ENCODE peak calls at places on chromosome 10, in seven cellular contexts. L, W, V, B, I, E and R are unnamed samples.

GRCh38 chr10:6052247-6053221 is 9.6 kb downstream of the IL2RA start:
- DNase-seq in E (no peak), B (no peak), V (no peak), I (no peak), L (no peak), W (no peak), R (peak; percentile 94)

GRCh38 chr10:120607016-120607709 is 150.1 kb downstream of the PLPP4 start:
- DNase-seq in B (no peak), L (no peak), I (no peak), V (no peak), W (peak; percentile 78), E (no peak), R (no peak)

GRCh38 chr10:31320598-31321211 is 1.7 kb downstream of the ZEB1 start:
- DNase-seq in I (no peak), E (peak; percentile 66), W (no peak), L (peak; percentile 54), V (peak; percentile 69), B (peak; percentile 54), R (peak; percentile 57)

GRCh38 chr10:75019360-75019759 is 92.1 kb upstream of the SAMD8 start:
- DNase-seq in L (no peak), E (no peak), I (no peak), W (no peak), V (no peak), B (no peak), R (no peak)

GRCh38 chr10:118998183-118998582 is 31.3 kb upstream of the NANOS1 start:
- DNase-seq in I (no peak), V (no peak), L (no peak), W (no peak), E (no peak), B (no peak), R (no peak)

GRCh38 chr10:91521444-91521843 is 111.3 kb downstream of the HECTD2 start:
- DNase-seq in I (no peak), L (no peak), W (no peak), B (no peak), V (no peak), E (no peak), R (no peak)

GRCh38 chr10:7533657-7534479 is 123.0 kb upstream of the SFMBT2 start:
- DNase-seq in W (no peak), V (no peak), E (no peak), L (no peak), I (no peak), B (no peak), R (no peak)

GRCh38 chr10:119313645-119314044 is 106.3 kb downstream of the GRK5 start:
- DNase-seq in B (peak; percentile 76), W (no peak), E (no peak), V (no peak), L (peak; percentile 79), I (no peak), R (peak; percentile 76)

GRCh38 chr10:128897414-128897928 is 569.6 kb upstream of the MGMT start:
- DNase-seq in V (no peak), W (no peak), E (no peak), B (no peak), I (no peak), L (no peak), R (no peak)

DNA sequence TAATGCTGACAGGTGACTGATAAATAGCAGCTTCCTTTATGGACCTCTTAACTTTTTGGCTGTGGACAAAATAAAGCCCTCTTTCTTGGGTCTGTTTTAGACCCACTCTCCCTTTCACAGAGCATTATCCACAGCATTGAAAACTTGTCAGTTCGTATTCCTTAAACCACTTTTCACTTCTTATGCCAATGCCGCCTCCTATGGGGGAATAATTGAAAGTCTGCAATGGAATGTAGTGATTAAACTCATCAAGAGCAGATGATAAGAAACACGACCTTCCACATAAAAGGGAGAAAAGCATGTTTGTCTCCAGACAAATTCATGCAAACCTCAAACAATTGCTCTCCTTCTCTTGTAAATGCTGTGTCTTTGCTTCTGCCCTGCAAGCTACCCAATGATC is 153.4 kb downstream of the SORCS1 start:
- DNase-seq in W (no peak), I (no peak), B (no peak), V (no peak), E (no peak), L (no peak), R (no peak)
- TF ChIP-seq CTCF in W (no peak), I (no peak), B (no peak), V (no peak), E (no peak), L (no peak), R (no peak)

GRCh38 chr10:70441161-70441876 is at the start of gene NODAL:
- DNase-seq in E (peak; percentile 34), W (no peak), I (no peak), B (no peak), V (peak; percentile 51), L (no peak), R (peak; percentile 20)
- TF ChIP-seq CTCF in E (peak; percentile 18), W (no peak), I (no peak), B (no peak), V (no peak), L (no peak), R (peak; percentile 27)

GRCh38 chr10:132634241-132634946 is 96.8 kb downstream of the INPP5A start:
- DNase-seq in V (no peak), L (no peak), W (no peak), B (no peak), I (no peak), E (peak; percentile 6), R (peak; percentile 28)
- TF ChIP-seq CTCF in V (no peak), L (no peak), W (no peak), B (no peak), I (no peak), E (no peak), R (no peak)

DNA sequence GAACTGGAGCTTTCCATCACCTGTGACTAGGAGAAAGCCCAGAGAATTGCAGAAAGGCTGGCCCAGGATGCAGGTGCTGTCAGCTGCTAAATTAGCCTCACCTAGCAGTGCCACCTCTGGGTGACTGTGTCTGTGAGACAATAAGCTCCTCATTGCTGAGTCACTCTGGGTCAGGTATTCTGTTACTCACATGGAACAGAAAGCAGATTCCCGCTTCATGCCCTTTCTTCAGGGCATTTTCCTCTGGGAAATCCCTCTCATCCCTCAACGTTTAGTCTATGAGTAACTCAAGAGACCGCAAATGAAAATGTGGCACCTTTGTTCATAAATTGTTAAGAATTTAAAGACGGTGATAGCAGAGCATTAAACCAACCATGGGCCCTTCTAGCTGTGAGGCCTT is 184.0 kb downstream of the ADAM12 start:
- DNase-seq in L (no peak), E (no peak), V (no peak), B (no peak), I (no peak), W (peak; percentile 41), R (no peak)
- TF ChIP-seq CTCF in L (no peak), E (no peak), V (no peak), B (no peak), I (no peak), W (no peak), R (no peak)

DNA sequence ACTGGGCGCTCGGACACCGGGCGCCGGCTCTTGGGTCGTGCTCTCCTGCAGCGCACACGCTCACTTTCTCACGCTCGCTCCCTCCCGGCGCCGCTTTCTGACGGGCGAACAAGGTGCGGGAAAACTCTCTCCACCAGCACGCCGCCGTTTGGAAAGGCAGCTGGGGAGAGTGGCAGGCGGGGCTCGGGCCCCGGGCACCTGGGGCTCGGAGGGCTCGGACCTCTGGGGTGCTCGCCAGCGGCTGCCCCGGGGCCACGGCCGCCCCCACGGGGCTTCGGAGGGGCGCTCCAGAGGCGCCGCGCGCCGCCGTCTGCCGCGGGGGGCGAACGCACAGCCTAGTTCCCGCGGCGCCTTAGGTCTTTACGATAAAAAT is 391 bp upstream of the EPC1 start:
- DNase-seq in V (no peak), L (no peak), W (no peak), B (no peak), E (peak; percentile 71), I (no peak), R (no peak)
- TF ChIP-seq CTCF in V (no peak), L (no peak), W (no peak), B (no peak), E (no peak), I (no peak), R (no peak)

DNA sequence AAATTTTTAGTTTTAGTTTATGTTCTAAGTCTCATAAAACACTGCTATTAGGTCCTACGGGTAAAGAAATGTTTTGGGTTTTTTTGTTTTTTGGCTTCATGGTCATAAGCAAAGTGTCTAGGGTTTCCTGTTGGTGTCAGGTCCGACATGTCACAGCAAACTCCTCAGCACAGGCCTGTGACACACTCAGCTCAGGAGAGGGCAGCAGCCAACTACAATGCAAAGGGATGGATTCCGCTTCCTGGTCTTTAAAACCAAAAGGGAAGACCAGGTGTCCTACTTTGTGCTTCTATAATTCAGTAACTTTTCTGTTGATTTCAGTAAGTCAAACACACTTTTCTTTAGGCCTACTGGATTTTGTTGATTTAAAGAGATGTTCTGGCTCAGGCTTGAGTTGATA is 83.8 kb upstream of the MACROH2A2 start:
- DNase-seq in E (no peak), I (no peak), W (no peak), B (no peak), V (no peak), L (no peak), R (no peak)
- TF ChIP-seq CTCF in E (no peak), I (peak; percentile 47), W (no peak), B (peak; percentile 14), V (no peak), L (no peak), R (no peak)